ENCODE peak calls at places on chromosomes 11 and 22, in nine cellular contexts. L, W, M, Y, K, G, H, J and Q are unnamed samples.

GRCh38 chr11:119262668-119263351 is 54.1 kb downstream of the MCAM start:
- DNase-seq in M (no peak), K (no peak), J (no peak), Y (no peak), W (no peak), H (no peak), G (no peak), L (no peak), Q (no peak)

GRCh38 chr11:10452211-10452767 is 2.8 kb upstream of the AMPD3 start:
- DNase-seq in K (no peak), Y (no peak), L (no peak), G (no peak), M (no peak), J (no peak), H (peak), W (no peak), Q (no peak)

GRCh38 chr11:32821517-32821916 is 8.2 kb upstream of the PRRG4 start:
- DNase-seq in Y (no peak), L (no peak), H (no peak), M (no peak), G (no peak), K (no peak), J (no peak), W (no peak), Q (no peak)

GRCh38 chr22:49670610-49671330 is 156.9 kb downstream of the BRD1 start:
- DNase-seq in H (peak), M (no peak), G (peak), L (no peak), W (peak), K (no peak), J (peak), Y (no peak), Q (no peak)

GRCh38 chr11:59918987-59919589 is 19.1 kb upstream of the OOSP1 start:
- DNase-seq in K (no peak), Y (no peak), M (peak), J (no peak), G (no peak), L (no peak), H (no peak), W (peak), Q (peak)

GRCh38 chr11:74037309-74037708 is 28.4 kb upstream of the UCP3 start:
- DNase-seq in K (no peak), M (no peak), W (no peak), J (no peak), L (no peak), Y (no peak), G (no peak), H (no peak), Q (no peak)

GRCh38 chr11:86743223-86744118 is 56.9 kb upstream of the PRSS23 start:
- DNase-seq in L (no peak), M (peak), G (peak), Y (no peak), K (no peak), W (peak), J (peak), H (no peak), Q (no peak)

GRCh38 chr11:47494996-47495855 is 46.3 kb upstream of the RAPSN start:
- DNase-seq in J (no peak), H (no peak), K (no peak), L (no peak), M (no peak), G (no peak), Y (no peak), W (no peak), Q (no peak)

GRCh38 chr11:110124605-110125004 is 31.4 kb downstream of the ZC3H12C start:
- DNase-seq in M (no peak), K (no peak), J (no peak), H (no peak), G (no peak), W (no peak), L (no peak), Y (no peak), Q (no peak)

GRCh38 chr11:71269603-71270511 is 17.5 kb upstream of the SHANK2 start:
- DNase-seq in J (no peak), K (no peak), H (peak), W (no peak), L (no peak), Y (no peak), M (no peak), G (no peak), Q (no peak)

GRCh38 chr11:134580635-134581025 is 168.6 kb upstream of the B3GAT1 start:
- DNase-seq in W (no peak), G (no peak), Y (no peak), M (peak), L (no peak), J (peak), K (no peak), H (no peak), Q (no peak)

GRCh38 chr22:25078591-25078990 is 121.1 kb upstream of the CRYBB3 start:
- DNase-seq in K (no peak), W (peak), G (no peak), J (no peak), H (no peak), L (no peak), M (no peak), Y (no peak), Q (no peak)